ENCODE peak calls at places on chromosomes 7 and 10, in five cellular contexts. One of them, this sample, is unnamed.

GRCh38 chr7:7868245-7868899 is 100.2 kb upstream of the GLCCI1 start:
- DNase-seq in prostate gland: no peak
- DNase-seq in transverse colon: no peak
- DNase-seq in stomach: no peak
- DNase-seq in breast epithelium: no peak
- DNase-seq in this sample: no peak

GRCh38 chr10:99521474-99522077 is 11.2 kb upstream of the NKX2-3 start:
- DNase-seq in prostate gland: no peak
- DNase-seq in transverse colon: no peak
- DNase-seq in stomach: no peak
- DNase-seq in breast epithelium: no peak
- DNase-seq in this sample: peak

GRCh38 chr7:31100870-31101269 is 48.8 kb downstream of the ADCYAP1R1 start:
- DNase-seq in prostate gland: no peak
- DNase-seq in transverse colon: no peak
- DNase-seq in stomach: peak
- DNase-seq in breast epithelium: no peak
- DNase-seq in this sample: peak

GRCh38 chr7:155506854-155507337 is 39.5 kb downstream of the CNPY1 start:
- DNase-seq in prostate gland: no peak
- DNase-seq in transverse colon: no peak
- DNase-seq in stomach: no peak
- DNase-seq in breast epithelium: no peak
- DNase-seq in this sample: no peak

GRCh38 chr10:76352300-76352699 is 920.9 kb downstream of the LRMDA start:
- DNase-seq in prostate gland: no peak
- DNase-seq in transverse colon: no peak
- DNase-seq in stomach: no peak
- DNase-seq in breast epithelium: no peak
- DNase-seq in this sample: no peak

GRCh38 chr7:142385528-142386340 is 127.9 kb upstream of the PRSS58 start:
- DNase-seq in prostate gland: no peak
- DNase-seq in transverse colon: peak
- DNase-seq in stomach: no peak
- DNase-seq in breast epithelium: no peak
- DNase-seq in this sample: peak

GRCh38 chr10:64115913-64116643 is 594.9 kb downstream of the REEP3 start:
- DNase-seq in prostate gland: no peak
- DNase-seq in transverse colon: peak
- DNase-seq in stomach: no peak
- DNase-seq in breast epithelium: no peak
- DNase-seq in this sample: no peak

GRCh38 chr7:111711426-111712065 is 149.3 kb upstream of the IMMP2L start:
- DNase-seq in prostate gland: no peak
- DNase-seq in transverse colon: no peak
- DNase-seq in stomach: no peak
- DNase-seq in breast epithelium: no peak
- DNase-seq in this sample: no peak

GRCh38 chr10:46306550-46307184 is 19.9 kb downstream of the ANTXRL start:
- DNase-seq in prostate gland: no peak
- DNase-seq in transverse colon: no peak
- DNase-seq in stomach: peak
- DNase-seq in breast epithelium: peak
- DNase-seq in this sample: no peak

GRCh38 chr7:112056409-112056808 is 149.8 kb downstream of the DOCK4 start:
- DNase-seq in prostate gland: no peak
- DNase-seq in transverse colon: no peak
- DNase-seq in stomach: no peak
- DNase-seq in breast epithelium: no peak
- DNase-seq in this sample: peak

GRCh38 chr10:130111848-130112180 is 1.2 kb upstream of the C10orf143 start:
- DNase-seq in prostate gland: no peak
- DNase-seq in transverse colon: no peak
- DNase-seq in stomach: no peak
- DNase-seq in breast epithelium: no peak
- DNase-seq in this sample: no peak

GRCh38 chr7:135645296-135645904 is 16.9 kb upstream of the STMP1 start:
- DNase-seq in prostate gland: peak
- DNase-seq in transverse colon: no peak
- DNase-seq in stomach: no peak
- DNase-seq in breast epithelium: no peak
- DNase-seq in this sample: no peak

GRCh38 chr10:102863660-102864059 is 5.6 kb upstream of the AS3MT start:
- DNase-seq in prostate gland: no peak
- DNase-seq in transverse colon: no peak
- DNase-seq in stomach: no peak
- DNase-seq in breast epithelium: no peak
- DNase-seq in this sample: no peak

GRCh38 chr7:138387755-138388475 is 72.1 kb upstream of the TRIM24 start:
- DNase-seq in prostate gland: no peak
- DNase-seq in transverse colon: no peak
- DNase-seq in stomach: no peak
- DNase-seq in breast epithelium: no peak
- DNase-seq in this sample: no peak

GRCh38 chr10:132538790-132539421 is 1.3 kb downstream of the INPP5A start:
- DNase-seq in prostate gland: no peak
- DNase-seq in transverse colon: peak
- DNase-seq in stomach: no peak
- DNase-seq in breast epithelium: no peak
- DNase-seq in this sample: no peak

GRCh38 chr10:132538031-132538789 is 623 bp downstream of the INPP5A start:
- DNase-seq in prostate gland: no peak
- DNase-seq in transverse colon: peak
- DNase-seq in stomach: peak
- DNase-seq in breast epithelium: peak
- DNase-seq in this sample: peak

GRCh38 chr10:132539894-132540293 is 2.3 kb downstream of the INPP5A start:
- DNase-seq in prostate gland: no peak
- DNase-seq in transverse colon: no peak
- DNase-seq in stomach: no peak
- DNase-seq in breast epithelium: no peak
- DNase-seq in this sample: no peak

GRCh38 chr10:132540456-132540855 is 2.9 kb downstream of the INPP5A start:
- DNase-seq in prostate gland: peak
- DNase-seq in transverse colon: peak
- DNase-seq in stomach: peak
- DNase-seq in breast epithelium: no peak
- DNase-seq in this sample: no peak

GRCh38 chr10:132539431-132539839 is 1.8 kb downstream of the INPP5A start:
- DNase-seq in prostate gland: peak
- DNase-seq in transverse colon: peak
- DNase-seq in stomach: peak
- DNase-seq in breast epithelium: peak
- DNase-seq in this sample: peak
- TF ChIP-seq POLR2AphosphoS5 in prostate gland: peak
- TF ChIP-seq POLR2AphosphoS5 in transverse colon: no peak
- TF ChIP-seq POLR2AphosphoS5 in stomach: peak
- TF ChIP-seq POLR2AphosphoS5 in breast epithelium: no peak
- TF ChIP-seq POLR2AphosphoS5 in this sample: no peak

GRCh38 chr10:16737420-16737819 is 79.8 kb downstream of the RSU1 start:
- DNase-seq in prostate gland: no peak
- DNase-seq in transverse colon: no peak
- DNase-seq in stomach: no peak
- DNase-seq in breast epithelium: no peak
- DNase-seq in this sample: no peak

GRCh38 chr10:16745061-16745460 is 72.2 kb downstream of the RSU1 start:
- DNase-seq in prostate gland: no peak
- DNase-seq in transverse colon: no peak
- DNase-seq in stomach: no peak
- DNase-seq in breast epithelium: no peak
- DNase-seq in this sample: no peak

GRCh38 chr10:16741540-16741939 is 75.7 kb downstream of the RSU1 start:
- DNase-seq in prostate gland: no peak
- DNase-seq in transverse colon: no peak
- DNase-seq in stomach: no peak
- DNase-seq in breast epithelium: no peak
- DNase-seq in this sample: no peak

GRCh38 chr10:16746856-16747255 is 70.4 kb downstream of the RSU1 start:
- DNase-seq in prostate gland: no peak
- DNase-seq in transverse colon: no peak
- DNase-seq in stomach: no peak
- DNase-seq in breast epithelium: no peak
- DNase-seq in this sample: no peak

GRCh38 chr10:16742165-16742960 is 74.9 kb downstream of the RSU1 start:
- DNase-seq in prostate gland: no peak
- DNase-seq in transverse colon: no peak
- DNase-seq in stomach: no peak
- DNase-seq in breast epithelium: no peak
- DNase-seq in this sample: no peak
- TF ChIP-seq POLR2A in prostate gland: no peak
- TF ChIP-seq POLR2A in transverse colon: no peak
- TF ChIP-seq POLR2A in stomach: no peak
- TF ChIP-seq POLR2A in breast epithelium: no peak
- TF ChIP-seq POLR2A in this sample: no peak

GRCh38 chr7:44606341-44607140 is at the start of gene OGDH:
- DNase-seq in prostate gland: peak
- DNase-seq in transverse colon: peak
- DNase-seq in stomach: peak
- DNase-seq in breast epithelium: peak
- DNase-seq in this sample: peak

GRCh38 chr7:44607141-44608068 is 978 bp downstream of the OGDH start:
- DNase-seq in prostate gland: no peak
- DNase-seq in transverse colon: no peak
- DNase-seq in stomach: no peak
- DNase-seq in breast epithelium: no peak
- DNase-seq in this sample: no peak

GRCh38 chr7:44608916-44609648 is 2.7 kb downstream of the OGDH start:
- DNase-seq in prostate gland: no peak
- DNase-seq in transverse colon: no peak
- DNase-seq in stomach: no peak
- DNase-seq in breast epithelium: no peak
- DNase-seq in this sample: no peak

GRCh38 chr7:44604941-44605340 is 1.5 kb upstream of the OGDH start:
- DNase-seq in prostate gland: no peak
- DNase-seq in transverse colon: no peak
- DNase-seq in stomach: no peak
- DNase-seq in breast epithelium: no peak
- DNase-seq in this sample: no peak

GRCh38 chr7:44609829-44610228 is 3.4 kb downstream of the OGDH start:
- DNase-seq in prostate gland: no peak
- DNase-seq in transverse colon: no peak
- DNase-seq in stomach: no peak
- DNase-seq in breast epithelium: no peak
- DNase-seq in this sample: no peak
- H3K27ac ChIP-seq in prostate gland: no peak
- H3K27ac ChIP-seq in transverse colon: no peak
- H3K27ac ChIP-seq in stomach: no peak
- H3K27ac ChIP-seq in breast epithelium: no peak
- H3K27ac ChIP-seq in this sample: no peak

GRCh38 chr7:19117081-19117869 is at the start of gene TWIST1:
- DNase-seq in prostate gland: no peak
- DNase-seq in transverse colon: no peak
- DNase-seq in stomach: no peak
- DNase-seq in breast epithelium: no peak
- DNase-seq in this sample: peak
- TF ChIP-seq POLR2AphosphoS5 in prostate gland: no peak
- TF ChIP-seq POLR2AphosphoS5 in transverse colon: no peak
- TF ChIP-seq POLR2AphosphoS5 in stomach: no peak
- TF ChIP-seq POLR2AphosphoS5 in breast epithelium: peak
- TF ChIP-seq POLR2AphosphoS5 in this sample: no peak

GRCh38 chr10:6089334-6090219 is 743 bp downstream of the RBM17 start:
- DNase-seq in prostate gland: no peak
- DNase-seq in transverse colon: peak
- DNase-seq in stomach: no peak
- DNase-seq in breast epithelium: no peak
- DNase-seq in this sample: no peak
- TF ChIP-seq POLR2A in prostate gland: no peak
- TF ChIP-seq POLR2A in transverse colon: no peak
- TF ChIP-seq POLR2A in stomach: no peak
- TF ChIP-seq POLR2A in breast epithelium: no peak
- TF ChIP-seq POLR2A in this sample: no peak

GRCh38 chr7:21566094-21566493 is 23.3 kb downstream of the DNAH11 start:
- DNase-seq in prostate gland: peak
- DNase-seq in transverse colon: no peak
- DNase-seq in stomach: no peak
- DNase-seq in breast epithelium: no peak
- DNase-seq in this sample: no peak

GRCh38 chr7:21565614-21566013 is 22.8 kb downstream of the DNAH11 start:
- DNase-seq in prostate gland: no peak
- DNase-seq in transverse colon: no peak
- DNase-seq in stomach: no peak
- DNase-seq in breast epithelium: no peak
- DNase-seq in this sample: no peak

GRCh38 chr7:21572331-21572730 is 29.5 kb downstream of the DNAH11 start:
- DNase-seq in prostate gland: no peak
- DNase-seq in transverse colon: no peak
- DNase-seq in stomach: no peak
- DNase-seq in breast epithelium: no peak
- DNase-seq in this sample: no peak

GRCh38 chr7:21572914-21573313 is 30.1 kb downstream of the DNAH11 start:
- DNase-seq in prostate gland: no peak
- DNase-seq in transverse colon: no peak
- DNase-seq in stomach: no peak
- DNase-seq in breast epithelium: no peak
- DNase-seq in this sample: no peak

GRCh38 chr7:21568762-21569161 is 25.9 kb downstream of the DNAH11 start:
- DNase-seq in prostate gland: no peak
- DNase-seq in transverse colon: no peak
- DNase-seq in stomach: no peak
- DNase-seq in breast epithelium: no peak
- DNase-seq in this sample: no peak
- H3K27ac ChIP-seq in prostate gland: no peak
- H3K27ac ChIP-seq in transverse colon: no peak
- H3K27ac ChIP-seq in stomach: no peak
- H3K27ac ChIP-seq in breast epithelium: no peak
- H3K27ac ChIP-seq in this sample: no peak